ENCODE peak calls at places on chromosomes 13 and 19, in seven cellular contexts. V is mammary epithelial cell; O is stomach; H is A673; K is CD8-positive, alpha-beta memory T cell; X is uterus; F is psoas muscle. B is an unnamed sample.

GRCh38 chr13:26965976-26966375 is 205.4 kb upstream of the GPR12 start:
- DNase-seq in V (no peak), O (peak; percentile 81), H (peak; percentile 69), K (no peak), X (peak; percentile 45), F (peak; percentile 69), B (no peak)

GRCh38 chr19:4504297-4504701 is 14.0 kb downstream of the PLIN4 start:
- DNase-seq in V (no peak), O (no peak), H (no peak), K (no peak), X (no peak), F (peak; percentile 66), B (no peak)

GRCh38 chr19:46962030-46962570 is 57.5 kb upstream of the NPAS1 start:
- DNase-seq in V (no peak), O (no peak), H (no peak), K (no peak), X (no peak), F (no peak), B (no peak)

GRCh38 chr19:12035220-12036172 is at the start of gene ZNF433:
- DNase-seq in V (peak; percentile 90), O (peak; percentile 99), H (peak; percentile 89), K (peak; percentile 55), X (peak; percentile 91), F (peak; percentile 95), B (no peak)

GRCh38 chr13:26831336-26831908 is 70.8 kb upstream of the GPR12 start:
- DNase-seq in V (no peak), O (no peak), H (peak; percentile 3), K (no peak), X (no peak), F (no peak), B (no peak)

GRCh38 chr13:67120872-67121531 is 109.1 kb downstream of the PCDH9 start:
- DNase-seq in V (peak; percentile 45), O (no peak), H (no peak), K (no peak), X (no peak), F (no peak), B (no peak)

GRCh38 chr13:31045621-31046081 is 113.2 kb downstream of the TEX26 start:
- DNase-seq in V (peak; percentile 92), O (peak; percentile 69), H (peak; percentile 90), K (peak; percentile 19), X (peak; percentile 62), F (peak; percentile 54), B (no peak)

GRCh38 chr19:10936661-10937084 is 8.1 kb downstream of the TIMM29 start:
- DNase-seq in V (peak; percentile 64), O (peak; percentile 41), H (peak; percentile 89), K (no peak), X (peak; percentile 67), F (no peak), B (peak; percentile 87)

GRCh38 chr13:89865331-89865833 is 1482.1 kb upstream of the MIR17HG start:
- DNase-seq in V (peak; percentile 57), O (no peak), H (no peak), K (no peak), X (no peak), F (no peak), B (no peak)

GRCh38 chr19:41700381-41701195 is 7.8 kb upstream of the CEACAM5 start:
- DNase-seq in V (no peak), O (peak; percentile 16), H (no peak), K (no peak), X (no peak), F (no peak), B (no peak)

GRCh38 chr13:74210693-74211393 is 76.6 kb upstream of the KLF12 start:
- DNase-seq in V (peak; percentile 96), O (peak; percentile 68), H (peak; percentile 53), K (no peak), X (no peak), F (no peak), B (no peak)

GRCh38 chr19:38006361-38007045 is 99.5 kb downstream of the SIPA1L3 start:
- DNase-seq in V (no peak), O (no peak), H (no peak), K (no peak), X (no peak), F (no peak), B (no peak)

GRCh38 chr13:84491952-84492351 is 609.7 kb upstream of the SLITRK1 start:
- DNase-seq in V (no peak), O (no peak), H (no peak), K (no peak), X (no peak), F (no peak), B (no peak)

GRCh38 chr19:53945441-53945840 is 17.3 kb upstream of the CACNG8 start:
- DNase-seq in V (peak; percentile 5), O (no peak), H (no peak), K (no peak), X (no peak), F (no peak), B (no peak)

GRCh38 chr19:29483641-29483920 is 42.2 kb upstream of the VSTM2B start:
- DNase-seq in V (no peak), O (no peak), H (no peak), K (no peak), X (no peak), F (no peak), B (no peak)

GRCh38 chr19:57675881-57676280 is 5.9 kb upstream of the ZNF551 start:
- DNase-seq in V (no peak), O (no peak), H (no peak), K (no peak), X (no peak), F (no peak), B (no peak)

GRCh38 chr13:73075546-73075945 is 16.7 kb downstream of the KLF5 start:
- DNase-seq in V (no peak), O (peak; percentile 57), H (no peak), K (no peak), X (no peak), F (no peak), B (no peak)

GRCh38 chr13:27128825-27129627 is 42.6 kb downstream of the USP12 start:
- DNase-seq in V (no peak), O (no peak), H (no peak), K (no peak), X (no peak), F (no peak), B (no peak)

GRCh38 chr13:27137759-27138158 is 33.9 kb downstream of the USP12 start:
- DNase-seq in V (no peak), O (no peak), H (no peak), K (no peak), X (no peak), F (peak; percentile 67), B (no peak)

GRCh38 chr13:40992678-40993077 is 26.4 kb downstream of the ELF1 start:
- DNase-seq in V (no peak), O (no peak), H (peak; percentile 44), K (no peak), X (no peak), F (no peak), B (no peak)
- H3K4me1 ChIP-seq in V (peaks cover 28% of the 10 kb centered on the region), O (peaks cover 82% of the 10 kb centered on the region), H (peaks cover 6% of the 10 kb centered on the region), K (peaks cover 87% of the 10 kb centered on the region), X (peaks cover 4% of the 10 kb centered on the region), F (peaks cover 12% of the 10 kb centered on the region), B (no peaks in the 10 kb centered on the region)

GRCh38 chr19:19040417-19040816 is 7.0 kb downstream of the ARMC6 start:
- DNase-seq in V (no peak), O (peak; percentile 85), H (no peak), K (no peak), X (peak; percentile 58), F (peak; percentile 78), B (no peak)
- H3K36me3 ChIP-seq in V (peaks cover 8% of the 10 kb centered on the region), O (peaks cover 27% of the 10 kb centered on the region), H (peaks cover 29% of the 10 kb centered on the region), K (peaks cover 7% of the 10 kb centered on the region), X (no peaks in the 10 kb centered on the region), F (peaks cover 41% of the 10 kb centered on the region), B (peaks cover 54% of the 10 kb centered on the region)

DNA sequence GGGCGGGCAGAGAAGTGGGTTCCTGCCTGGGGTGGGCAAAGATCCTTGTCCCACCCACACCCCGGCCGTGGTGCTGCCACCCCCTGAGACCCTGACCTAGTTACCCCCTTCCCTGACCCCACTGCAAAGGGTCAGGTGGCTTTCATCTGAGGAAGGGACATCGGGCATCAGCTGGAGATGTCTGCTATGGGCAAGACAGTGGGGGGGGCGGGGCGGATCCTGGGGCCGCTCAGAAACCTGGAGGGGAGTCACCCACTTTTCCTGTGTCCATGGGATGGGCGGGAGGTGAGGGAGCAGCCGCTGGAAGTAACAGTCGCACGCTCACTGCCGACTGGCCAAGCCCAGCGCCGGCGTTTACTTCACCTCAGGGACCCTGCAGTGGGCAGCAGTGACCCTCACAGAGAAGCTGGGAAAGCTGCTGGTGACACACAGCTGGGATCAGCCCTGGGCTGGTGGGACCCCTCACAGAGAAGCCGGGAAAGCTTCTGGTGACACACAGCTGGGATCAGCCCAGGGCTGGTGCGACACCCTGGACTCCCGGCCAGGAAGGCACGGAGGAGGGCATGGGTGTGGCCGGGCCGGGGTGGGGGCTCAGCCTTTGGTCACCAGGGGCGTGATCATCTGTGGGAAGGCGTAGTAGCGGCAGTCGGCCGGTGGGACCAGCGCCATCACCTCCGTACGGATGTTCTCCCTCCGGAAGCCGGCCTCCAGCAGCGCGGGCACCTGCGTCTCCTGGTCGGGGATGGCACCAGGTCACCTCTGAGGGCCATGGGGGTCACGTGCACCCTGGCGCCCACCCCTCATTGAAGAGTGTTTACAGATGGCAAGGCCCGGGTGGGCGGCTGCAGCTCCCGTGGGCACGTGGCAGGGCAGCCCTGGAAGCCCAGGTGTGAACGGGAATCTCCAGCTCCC is 4.3 kb downstream of the GAMT start:
- DNase-seq in V (no peak), O (no peak), H (no peak), K (no peak), X (no peak), F (no peak), B (no peak)
- H3K4me1 ChIP-seq in V (peaks cover 34% of the 10 kb centered on the region), O (peaks cover 58% of the 10 kb centered on the region), H (peaks cover 37% of the 10 kb centered on the region), K (peaks cover 18% of the 10 kb centered on the region), X (no peaks in the 10 kb centered on the region), F (peaks cover 25% of the 10 kb centered on the region), B (peaks cover 3% of the 10 kb centered on the region)

GRCh38 chr13:38967446-38967845 is 23.2 kb downstream of the STOML3 start:
- DNase-seq in V (no peak), O (no peak), H (no peak), K (no peak), X (no peak), F (no peak), B (no peak)

GRCh38 chr13:38970380-38971051 is 20.1 kb downstream of the STOML3 start:
- DNase-seq in V (no peak), O (no peak), H (no peak), K (no peak), X (no peak), F (no peak), B (no peak)

GRCh38 chr13:38965281-38965680 is 25.4 kb downstream of the STOML3 start:
- DNase-seq in V (no peak), O (no peak), H (no peak), K (no peak), X (no peak), F (no peak), B (no peak)

DNA sequence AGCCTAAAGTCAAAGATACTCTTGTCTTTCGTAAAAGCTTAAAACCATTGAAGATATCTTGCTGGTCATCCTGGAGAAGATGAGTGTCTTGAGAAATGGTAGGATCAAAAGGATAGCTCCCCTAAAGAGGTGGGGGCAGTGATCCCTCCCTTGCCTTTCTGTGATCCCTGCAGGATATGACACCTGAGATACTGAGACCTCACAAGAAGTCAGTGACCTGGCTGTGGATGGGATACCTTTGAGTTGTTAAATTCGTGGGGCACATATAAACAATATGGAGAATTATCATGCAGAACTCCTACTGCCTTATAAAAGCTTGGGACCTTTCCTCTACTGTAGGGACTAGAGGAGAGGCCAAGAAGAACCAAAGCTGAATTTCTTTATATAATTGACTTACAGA is 21.4 kb downstream of the STOML3 start:
- DNase-seq in V (no peak), O (no peak), H (no peak), K (no peak), X (no peak), F (no peak), B (no peak)
- H3K36me3 ChIP-seq in V (no peaks in the 10 kb centered on the region), O (no peaks in the 10 kb centered on the region), H (no peaks in the 10 kb centered on the region), K (no peaks in the 10 kb centered on the region), X (no peaks in the 10 kb centered on the region), F (no peaks in the 10 kb centered on the region), B (no peaks in the 10 kb centered on the region)

B was measured in HAP-1.